ENCODE peak calls at places on chromosomes 6 and 20, in six cellular contexts. G is Calu3, U is upper lobe of right lung, X is posterior cingulate gyrus, Y is mammary epithelial cell, R is Right ventricle myocardium superior. N is an unnamed sample.

GRCh38 chr20:63441777-63442493 is 30.5 kb downstream of the KCNQ2 start:
- DNase-seq in G (peak; percentile 87), U (no peak), X (peak; percentile 45), Y (peak; percentile 29), R (peak; percentile 78), N (no peak)

GRCh38 chr20:49395183-49395582 is 87.3 kb downstream of the KCNB1 start:
- DNase-seq in G (no peak), U (no peak), X (no peak), Y (no peak), R (no peak), N (no peak)

GRCh38 chr20:36173451-36173933 is 19.0 kb downstream of the EPB41L1 start:
- DNase-seq in G (no peak), U (no peak), X (no peak), Y (no peak), R (peak; percentile 51), N (no peak)

GRCh38 chr20:51368461-51369211 is 173.9 kb downstream of the NFATC2 start:
- DNase-seq in G (no peak), U (peak; percentile 52), X (no peak), Y (no peak), R (no peak), N (no peak)

GRCh38 chr6:139926711-139927110 is 552.3 kb upstream of the CITED2 start:
- DNase-seq in G (no peak), U (no peak), X (no peak), Y (no peak), R (no peak), N (no peak)

GRCh38 chr20:21583486-21584168 is 69.8 kb upstream of the NKX2-2 start:
- DNase-seq in G (no peak), U (no peak), X (no peak), Y (no peak), R (no peak), N (no peak)

GRCh38 chr6:167474725-167475124 is 149.8 kb downstream of the TTLL2 start:
- DNase-seq in G (no peak), U (no peak), X (no peak), Y (no peak), R (no peak), N (no peak)

GRCh38 chr6:89434954-89435353 is 2.0 kb downstream of the ANKRD6 start:
- DNase-seq in G (no peak), U (no peak), X (no peak), Y (peak; percentile 12), R (no peak), N (no peak)

GRCh38 chr6:47152666-47153065 is 110.5 kb upstream of the ADGRF1 start:
- DNase-seq in G (no peak), U (no peak), X (no peak), Y (no peak), R (no peak), N (no peak)

GRCh38 chr6:33315753-33316602 is 1.6 kb downstream of the ZBTB22 start:
- DNase-seq in G (no peak), U (no peak), X (no peak), Y (no peak), R (no peak), N (no peak)

GRCh38 chr6:124203812-124204167 is 400.1 kb downstream of the NKAIN2 start:
- DNase-seq in G (no peak), U (no peak), X (no peak), Y (peak; percentile 76), R (no peak), N (no peak)

GRCh38 chr6:150261997-150262396 is 106.8 kb upstream of the IYD start:
- DNase-seq in G (no peak), U (no peak), X (no peak), Y (no peak), R (no peak), N (no peak)

GRCh38 chr20:12175538-12175937 is 257.8 kb downstream of the BTBD3 start:
- DNase-seq in G (no peak), U (no peak), X (no peak), Y (peak; percentile 45), R (no peak), N (no peak)

GRCh38 chr20:33480071-33480470 is 9.8 kb upstream of the CBFA2T2 start:
- DNase-seq in G (no peak), U (no peak), X (no peak), Y (no peak), R (no peak), N (peak; percentile 18)

GRCh38 chr20:47701612-47702011 is 83.7 kb downstream of the SULF2 start:
- DNase-seq in G (no peak), U (no peak), X (no peak), Y (no peak), R (no peak), N (peak; percentile 26)

GRCh38 chr6:3592371-3592941 is 135.6 kb upstream of the SLC22A23 start:
- DNase-seq in G (peak; percentile 3), U (no peak), X (no peak), Y (peak; percentile 100), R (no peak), N (no peak)

GRCh38 chr20:57398231-57398821 is 7.1 kb downstream of the RBM38 start:
- DNase-seq in G (no peak), U (peak; percentile 78), X (no peak), Y (no peak), R (peak; percentile 70), N (peak; percentile 77)

GRCh38 chr6:141513830-141514229 is 618.9 kb upstream of the GJE1 start:
- DNase-seq in G (no peak), U (no peak), X (no peak), Y (no peak), R (no peak), N (no peak)

GRCh38 chr6:32188381-32189081 is 1.5 kb downstream of the PBX2 start:
- DNase-seq in G (no peak), U (no peak), X (no peak), Y (no peak), R (no peak), N (no peak)

GRCh38 chr6:116118608-116119007 is 7.3 kb downstream of the COL10A1 start:
- DNase-seq in G (no peak), U (no peak), X (no peak), Y (peak; percentile 27), R (no peak), N (no peak)

GRCh38 chr6:29797120-29797519 is 30.5 kb upstream of the HLA-G start:
- DNase-seq in G (no peak), U (no peak), X (no peak), Y (peak; percentile 97), R (no peak), N (no peak)

GRCh38 chr6:167485186-167485978 is 160.5 kb downstream of the TTLL2 start:
- DNase-seq in G (peak; percentile 32), U (no peak), X (no peak), Y (no peak), R (no peak), N (no peak)

GRCh38 chr6:288861-289260 is 3.4 kb upstream of the DUSP22 start:
- DNase-seq in G (no peak), U (no peak), X (no peak), Y (no peak), R (no peak), N (no peak)

N was measured in chondrocyte.